ENCODE peak calls at places on chromosomes 6 and 20, in four cellular contexts. One of them, this sample, is unnamed.

GRCh38 chr6:10402648-10403311 is 12.1 kb downstream of the TFAP2A start:
- DNase-seq in activated B cell treated with CpG ODN at 0.5 μM for 24 hours: no peak
- DNase-seq in Peyer's patch: no peak
- DNase-seq in GM20000: no peak
- DNase-seq in this sample: no peak

GRCh38 chr6:11830105-11830504 is 51.5 kb upstream of the ADTRP start:
- DNase-seq in activated B cell treated with CpG ODN at 0.5 μM for 24 hours: no peak
- DNase-seq in Peyer's patch: no peak
- DNase-seq in GM20000: no peak
- DNase-seq in this sample: no peak

GRCh38 chr6:150541587-150541986 is 58.1 kb upstream of the PLEKHG1 start:
- DNase-seq in activated B cell treated with CpG ODN at 0.5 μM for 24 hours: no peak
- DNase-seq in Peyer's patch: no peak
- DNase-seq in GM20000: no peak
- DNase-seq in this sample: no peak

GRCh38 chr6:45327956-45328522 is at the start of gene RUNX2:
- DNase-seq in activated B cell treated with CpG ODN at 0.5 μM for 24 hours: no peak
- DNase-seq in Peyer's patch: no peak
- DNase-seq in GM20000: no peak
- DNase-seq in this sample: no peak

GRCh38 chr6:2085657-2086056 is 159.7 kb downstream of the GMDS start:
- DNase-seq in activated B cell treated with CpG ODN at 0.5 μM for 24 hours: no peak
- DNase-seq in Peyer's patch: no peak
- DNase-seq in GM20000: no peak
- DNase-seq in this sample: no peak

GRCh38 chr20:64160118-64160517 is 4.1 kb upstream of the MYT1 start:
- DNase-seq in activated B cell treated with CpG ODN at 0.5 μM for 24 hours: no peak
- DNase-seq in Peyer's patch: no peak
- DNase-seq in GM20000: no peak
- DNase-seq in this sample: no peak

GRCh38 chr6:162917506-162917905 is 189.7 kb downstream of the PACRG start:
- DNase-seq in activated B cell treated with CpG ODN at 0.5 μM for 24 hours: no peak
- DNase-seq in Peyer's patch: no peak
- DNase-seq in GM20000: no peak
- DNase-seq in this sample: no peak

GRCh38 chr6:111555041-111555440 is 50.6 kb downstream of the TRAF3IP2 start:
- DNase-seq in activated B cell treated with CpG ODN at 0.5 μM for 24 hours: no peak
- DNase-seq in Peyer's patch: no peak
- DNase-seq in GM20000: no peak
- DNase-seq in this sample: no peak

GRCh38 chr6:155077784-155078183 is 82.7 kb downstream of the TIAM2 start:
- DNase-seq in activated B cell treated with CpG ODN at 0.5 μM for 24 hours: no peak
- DNase-seq in Peyer's patch: no peak
- DNase-seq in GM20000: no peak
- DNase-seq in this sample: no peak

GRCh38 chr20:34637245-34638185 is 39.4 kb downstream of the PIGU start:
- DNase-seq in activated B cell treated with CpG ODN at 0.5 μM for 24 hours: no peak
- DNase-seq in Peyer's patch: no peak
- DNase-seq in GM20000: no peak
- DNase-seq in this sample: no peak

GRCh38 chr6:49933526-49933925 is 30.4 kb downstream of the DEFB114 start:
- DNase-seq in activated B cell treated with CpG ODN at 0.5 μM for 24 hours: no peak
- DNase-seq in Peyer's patch: no peak
- DNase-seq in GM20000: no peak
- DNase-seq in this sample: no peak

GRCh38 chr6:165678904-165679303 is 15.9 kb upstream of the PDE10A start:
- DNase-seq in activated B cell treated with CpG ODN at 0.5 μM for 24 hours: no peak
- DNase-seq in Peyer's patch: no peak
- DNase-seq in GM20000: no peak
- DNase-seq in this sample: no peak

GRCh38 chr20:19943021-19943659 is 74.0 kb upstream of the NAA20 start:
- DNase-seq in activated B cell treated with CpG ODN at 0.5 μM for 24 hours: no peak
- DNase-seq in Peyer's patch: no peak
- DNase-seq in GM20000: no peak
- DNase-seq in this sample: no peak

GRCh38 chr6:112357801-112358200 is 10.7 kb downstream of the RFPL4B start:
- DNase-seq in activated B cell treated with CpG ODN at 0.5 μM for 24 hours: no peak
- DNase-seq in Peyer's patch: no peak
- DNase-seq in GM20000: no peak
- DNase-seq in this sample: no peak

GRCh38 chr6:20811112-20811746 is 277.0 kb downstream of the CDKAL1 start:
- DNase-seq in activated B cell treated with CpG ODN at 0.5 μM for 24 hours: no peak
- DNase-seq in Peyer's patch: no peak
- DNase-seq in GM20000: no peak
- DNase-seq in this sample: no peak

GRCh38 chr20:48456361-48457184 is 371.2 kb downstream of the PREX1 start:
- DNase-seq in activated B cell treated with CpG ODN at 0.5 μM for 24 hours: no peak
- DNase-seq in Peyer's patch: no peak
- DNase-seq in GM20000: peak; percentile 56
- DNase-seq in this sample: no peak

GRCh38 chr20:21259346-21259745 is 43.8 kb upstream of the XRN2 start:
- DNase-seq in activated B cell treated with CpG ODN at 0.5 μM for 24 hours: no peak
- DNase-seq in Peyer's patch: no peak
- DNase-seq in GM20000: no peak
- DNase-seq in this sample: no peak

GRCh38 chr6:3663811-3664210 is 87.7 kb downstream of the PXDC1 start:
- DNase-seq in activated B cell treated with CpG ODN at 0.5 μM for 24 hours: no peak
- DNase-seq in Peyer's patch: no peak
- DNase-seq in GM20000: no peak
- DNase-seq in this sample: no peak

GRCh38 chr6:63560806-63561672 is 11.2 kb upstream of the LOC128125822 start:
- DNase-seq in activated B cell treated with CpG ODN at 0.5 μM for 24 hours: no peak
- DNase-seq in Peyer's patch: no peak
- DNase-seq in GM20000: no peak
- DNase-seq in this sample: no peak

GRCh38 chr6:10425973-10426780 is 11.3 kb upstream of the TFAP2A start:
- DNase-seq in activated B cell treated with CpG ODN at 0.5 μM for 24 hours: no peak
- DNase-seq in Peyer's patch: peak; percentile 52
- DNase-seq in GM20000: peak; percentile 63
- DNase-seq in this sample: no peak

GRCh38 chr6:16288163-16288562 is 49.8 kb downstream of the GMPR start:
- DNase-seq in activated B cell treated with CpG ODN at 0.5 μM for 24 hours: no peak
- DNase-seq in Peyer's patch: no peak
- DNase-seq in GM20000: no peak
- DNase-seq in this sample: no peak

GRCh38 chr20:36121981-36122930 is 32.3 kb upstream of the EPB41L1 start:
- DNase-seq in activated B cell treated with CpG ODN at 0.5 μM for 24 hours: no peak
- DNase-seq in Peyer's patch: peak; percentile 85
- DNase-seq in GM20000: no peak
- DNase-seq in this sample: no peak

GRCh38 chr6:27547157-27548075 is 74.5 kb upstream of the ZNF184 start:
- DNase-seq in activated B cell treated with CpG ODN at 0.5 μM for 24 hours: no peak
- DNase-seq in Peyer's patch: no peak
- DNase-seq in GM20000: no peak
- DNase-seq in this sample: no peak

GRCh38 chr6:69917834-69918233 is 51.5 kb downstream of the COL19A1 start:
- DNase-seq in activated B cell treated with CpG ODN at 0.5 μM for 24 hours: no peak
- DNase-seq in Peyer's patch: no peak
- DNase-seq in GM20000: peak; percentile 3
- DNase-seq in this sample: no peak

DNA sequence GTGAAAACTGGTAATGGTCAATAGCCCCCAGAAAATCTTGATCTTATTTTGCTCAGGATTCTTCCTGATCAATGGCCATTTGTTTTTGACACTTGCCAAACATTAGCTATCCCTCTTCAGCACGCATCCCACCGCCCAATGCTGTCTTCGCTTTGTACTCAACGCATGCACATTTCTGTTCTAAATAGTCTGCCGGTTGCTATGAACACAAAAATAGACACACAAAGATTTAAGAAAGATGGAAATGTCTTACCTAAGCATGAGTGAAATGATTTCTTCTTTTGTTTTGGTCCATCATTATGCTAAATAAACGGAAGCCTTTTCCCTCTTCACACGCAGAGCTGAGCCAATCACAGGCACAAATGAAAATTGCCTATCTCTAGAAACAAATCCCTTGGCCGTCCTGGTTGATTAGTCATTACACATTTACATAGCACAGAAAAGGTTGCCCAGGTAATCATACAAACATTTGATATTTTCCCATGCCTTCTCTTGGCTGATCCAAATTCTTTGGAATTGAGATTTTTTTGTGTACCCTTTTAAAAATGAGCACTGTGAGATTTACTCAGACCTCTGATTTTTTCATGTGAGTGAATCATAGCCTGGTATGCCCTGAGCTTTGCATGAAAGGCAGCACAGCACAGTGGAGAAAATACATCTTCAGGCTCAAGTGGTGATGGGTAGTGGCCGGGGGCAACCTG is 70.5 kb upstream of the FAM184A start:
- DNase-seq in activated B cell treated with CpG ODN at 0.5 μM for 24 hours: no peak
- DNase-seq in Peyer's patch: no peak
- DNase-seq in GM20000: no peak
- DNase-seq in this sample: no peak
- TF ChIP-seq CTCF in activated B cell treated with CpG ODN at 0.5 μM for 24 hours: no peak
- TF ChIP-seq CTCF in Peyer's patch: no peak
- TF ChIP-seq CTCF in GM20000: no peak
- TF ChIP-seq CTCF in this sample: no peak

GRCh38 chr6:46410330-46410953 is 80.8 kb downstream of the RCAN2 start:
- DNase-seq in activated B cell treated with CpG ODN at 0.5 μM for 24 hours: no peak
- DNase-seq in Peyer's patch: no peak
- DNase-seq in GM20000: peak; percentile 75
- DNase-seq in this sample: peak; percentile 26
- TF ChIP-seq CTCF in activated B cell treated with CpG ODN at 0.5 μM for 24 hours: peak; percentile 44
- TF ChIP-seq CTCF in Peyer's patch: peak; percentile 85
- TF ChIP-seq CTCF in GM20000: peak; percentile 42
- TF ChIP-seq CTCF in this sample: peak; percentile 74

GRCh38 chr6:8494730-8495129 is 59.4 kb upstream of the SLC35B3 start:
- DNase-seq in activated B cell treated with CpG ODN at 0.5 μM for 24 hours: no peak
- DNase-seq in Peyer's patch: no peak
- DNase-seq in GM20000: no peak
- DNase-seq in this sample: no peak

GRCh38 chr6:8499540-8499939 is 64.2 kb upstream of the SLC35B3 start:
- DNase-seq in activated B cell treated with CpG ODN at 0.5 μM for 24 hours: no peak
- DNase-seq in Peyer's patch: no peak
- DNase-seq in GM20000: no peak
- DNase-seq in this sample: no peak
- TF ChIP-seq CTCF in activated B cell treated with CpG ODN at 0.5 μM for 24 hours: no peak
- TF ChIP-seq CTCF in Peyer's patch: peak; percentile 19
- TF ChIP-seq CTCF in GM20000: no peak
- TF ChIP-seq CTCF in this sample: no peak

DNA sequence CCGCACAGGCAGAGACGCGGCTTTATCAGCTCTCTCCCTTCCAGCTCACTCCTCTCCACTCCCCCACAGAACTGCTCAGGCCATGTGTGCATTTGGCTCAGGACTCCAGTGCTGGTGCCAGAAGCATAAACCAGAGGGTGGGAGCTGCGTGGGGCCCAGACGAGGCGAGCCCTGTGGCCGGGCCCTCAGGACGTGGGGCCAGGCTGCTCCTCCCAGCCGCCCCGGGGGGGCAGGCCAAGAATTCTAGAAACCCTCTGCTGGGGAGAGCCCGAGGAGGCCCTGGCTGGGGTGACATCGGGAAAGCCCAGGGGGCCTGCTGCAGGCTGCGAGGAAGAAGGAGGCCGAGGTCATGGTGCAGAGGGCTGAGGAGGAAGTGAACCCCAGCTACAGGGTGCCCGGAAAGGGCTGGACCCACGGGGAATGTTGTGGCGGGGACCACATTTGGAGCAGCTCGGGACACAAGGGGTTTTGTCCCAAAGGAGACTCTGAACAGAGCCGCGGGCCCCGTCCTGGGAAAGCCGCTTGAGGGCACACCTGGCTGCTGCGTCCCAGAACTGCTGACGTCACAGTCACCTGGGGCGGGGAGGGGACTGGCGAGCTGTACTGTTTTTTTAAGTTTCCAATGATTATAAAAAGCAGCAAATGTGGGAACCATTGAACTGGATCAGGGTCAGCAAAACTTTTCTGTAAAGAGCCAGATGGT is 107.1 kb downstream of the BANF2 start:
- DNase-seq in activated B cell treated with CpG ODN at 0.5 μM for 24 hours: no peak
- DNase-seq in Peyer's patch: no peak
- DNase-seq in GM20000: no peak
- DNase-seq in this sample: no peak
- TF ChIP-seq CTCF in activated B cell treated with CpG ODN at 0.5 μM for 24 hours: no peak
- TF ChIP-seq CTCF in Peyer's patch: no peak
- TF ChIP-seq CTCF in GM20000: no peak
- TF ChIP-seq CTCF in this sample: no peak

GRCh38 chr6:115634899-115635298 is 425.8 kb downstream of the FRK start:
- DNase-seq in activated B cell treated with CpG ODN at 0.5 μM for 24 hours: no peak
- DNase-seq in Peyer's patch: no peak
- DNase-seq in GM20000: no peak
- DNase-seq in this sample: no peak
- TF ChIP-seq CTCF in activated B cell treated with CpG ODN at 0.5 μM for 24 hours: no peak
- TF ChIP-seq CTCF in Peyer's patch: no peak
- TF ChIP-seq CTCF in GM20000: no peak
- TF ChIP-seq CTCF in this sample: no peak

DNA sequence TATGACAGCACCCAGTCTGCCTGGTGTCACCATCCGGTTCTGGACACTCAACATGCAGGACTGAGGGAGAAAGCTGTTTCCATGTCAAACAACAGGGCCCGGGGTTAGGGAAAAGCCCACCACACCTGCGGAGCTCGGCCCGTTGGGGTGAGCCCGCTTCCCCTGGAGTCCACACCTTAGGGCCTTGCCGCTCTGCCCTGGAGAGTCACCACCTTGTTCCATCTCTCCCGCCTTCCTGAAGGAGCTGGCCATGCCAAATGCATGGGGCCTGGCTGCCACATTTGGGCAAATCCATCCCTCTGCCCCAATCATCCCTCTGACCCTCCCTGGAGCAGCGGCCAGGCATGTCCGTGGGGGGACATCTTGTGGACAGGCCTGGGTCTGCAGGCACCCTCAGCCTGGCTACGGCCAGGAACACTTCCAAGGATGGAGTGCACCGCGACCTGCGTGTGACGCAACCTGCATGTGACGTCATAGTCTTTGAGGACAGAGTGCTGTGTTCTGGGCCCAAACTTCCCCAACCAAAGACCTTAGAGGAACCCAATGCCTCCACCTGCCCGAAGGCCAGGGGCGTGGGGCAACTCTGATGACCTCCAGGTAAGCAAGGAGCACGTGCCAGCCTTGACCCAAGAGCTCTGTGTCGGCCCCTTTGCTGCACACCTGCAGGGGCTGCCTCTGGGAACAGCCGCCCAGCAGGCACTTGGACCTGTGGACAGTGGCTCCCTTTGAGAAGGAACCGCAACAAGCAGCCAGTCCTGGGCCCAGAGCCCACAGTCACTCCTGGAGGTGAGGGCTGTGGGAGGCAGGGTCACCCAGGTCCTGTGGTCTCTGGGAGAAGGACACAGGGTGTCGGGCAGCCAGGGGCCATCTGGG is 1.7 kb downstream of the CABLES2 start:
- DNase-seq in activated B cell treated with CpG ODN at 0.5 μM for 24 hours: no peak
- DNase-seq in Peyer's patch: no peak
- DNase-seq in GM20000: no peak
- DNase-seq in this sample: no peak
- TF ChIP-seq CTCF in activated B cell treated with CpG ODN at 0.5 μM for 24 hours: no peak
- TF ChIP-seq CTCF in Peyer's patch: peak; percentile 50
- TF ChIP-seq CTCF in GM20000: no peak
- TF ChIP-seq CTCF in this sample: peak; percentile 6

GRCh38 chr6:692858-693736 is at the start of gene EXOC2:
- DNase-seq in activated B cell treated with CpG ODN at 0.5 μM for 24 hours: peak; percentile 82
- DNase-seq in Peyer's patch: peak; percentile 89
- DNase-seq in GM20000: peak; percentile 94
- DNase-seq in this sample: peak; percentile 53
- TF ChIP-seq CTCF in activated B cell treated with CpG ODN at 0.5 μM for 24 hours: no peak
- TF ChIP-seq CTCF in Peyer's patch: no peak
- TF ChIP-seq CTCF in GM20000: no peak
- TF ChIP-seq CTCF in this sample: peak; percentile 33

GRCh38 chr6:13099771-13100170 is 228.6 kb downstream of the TBC1D7 start:
- DNase-seq in activated B cell treated with CpG ODN at 0.5 μM for 24 hours: no peak
- DNase-seq in Peyer's patch: no peak
- DNase-seq in GM20000: no peak
- DNase-seq in this sample: no peak
- TF ChIP-seq CTCF in activated B cell treated with CpG ODN at 0.5 μM for 24 hours: no peak
- TF ChIP-seq CTCF in Peyer's patch: no peak
- TF ChIP-seq CTCF in GM20000: no peak
- TF ChIP-seq CTCF in this sample: peak; percentile 22